ENCODE peak calls at places on chromosomes 7 and 10, in nine cellular contexts. One of them, this sample, is unnamed.

GRCh38 chr10:119367841-119368549 is 160.6 kb downstream of the GRK5 start:
- DNase-seq in GM12865: no peak
- DNase-seq in heart right ventricle: no peak
- DNase-seq in hepatocyte: no peak
- DNase-seq in HFF-Myc: no peak
- DNase-seq in pancreas: no peak
- DNase-seq in lower leg skin: no peak
- DNase-seq in OCI-LY7: no peak
- DNase-seq in stomach: no peak
- DNase-seq in this sample: no peak

GRCh38 chr7:113824117-113824823 is 94.5 kb downstream of the PPP1R3A start:
- DNase-seq in heart right ventricle: no peak
- DNase-seq in pancreas: no peak
- DNase-seq in OCI-LY7: no peak
- DNase-seq in hepatocyte: no peak
- DNase-seq in stomach: no peak
- DNase-seq in GM12865: no peak
- DNase-seq in lower leg skin: no peak
- DNase-seq in HFF-Myc: no peak
- DNase-seq in this sample: no peak

GRCh38 chr7:156777364-156778069 is 115.5 kb downstream of the LMBR1 start:
- DNase-seq in pancreas: no peak
- DNase-seq in GM12865: no peak
- DNase-seq in stomach: no peak
- DNase-seq in OCI-LY7: no peak
- DNase-seq in heart right ventricle: no peak
- DNase-seq in hepatocyte: no peak
- DNase-seq in lower leg skin: no peak
- DNase-seq in HFF-Myc: no peak
- DNase-seq in this sample: no peak

GRCh38 chr10:111944331-111944730 is 239.2 kb downstream of the GPAM start:
- DNase-seq in heart right ventricle: no peak
- DNase-seq in pancreas: no peak
- DNase-seq in OCI-LY7: no peak
- DNase-seq in lower leg skin: no peak
- DNase-seq in HFF-Myc: no peak
- DNase-seq in stomach: no peak
- DNase-seq in GM12865: no peak
- DNase-seq in hepatocyte: no peak
- DNase-seq in this sample: no peak

GRCh38 chr7:125195156-125195555 is 265.5 kb upstream of the POT1 start:
- DNase-seq in HFF-Myc: no peak
- DNase-seq in OCI-LY7: no peak
- DNase-seq in pancreas: no peak
- DNase-seq in GM12865: no peak
- DNase-seq in stomach: no peak
- DNase-seq in lower leg skin: no peak
- DNase-seq in hepatocyte: no peak
- DNase-seq in heart right ventricle: no peak
- DNase-seq in this sample: no peak

GRCh38 chr10:16116404-16117304 is 256.3 kb upstream of the MINDY3 start:
- DNase-seq in OCI-LY7: peak
- DNase-seq in GM12865: peak
- DNase-seq in HFF-Myc: no peak
- DNase-seq in stomach: no peak
- DNase-seq in lower leg skin: peak
- DNase-seq in pancreas: no peak
- DNase-seq in heart right ventricle: peak
- DNase-seq in hepatocyte: peak
- DNase-seq in this sample: no peak

GRCh38 chr7:16514271-16514670 is 12.4 kb upstream of the LRRC72 start:
- DNase-seq in pancreas: no peak
- DNase-seq in HFF-Myc: no peak
- DNase-seq in stomach: no peak
- DNase-seq in lower leg skin: no peak
- DNase-seq in hepatocyte: no peak
- DNase-seq in GM12865: no peak
- DNase-seq in heart right ventricle: no peak
- DNase-seq in OCI-LY7: no peak
- DNase-seq in this sample: no peak

GRCh38 chr10:72765051-72765450 is 73.1 kb downstream of the MCU start:
- DNase-seq in heart right ventricle: no peak
- DNase-seq in stomach: no peak
- DNase-seq in GM12865: no peak
- DNase-seq in HFF-Myc: no peak
- DNase-seq in lower leg skin: no peak
- DNase-seq in OCI-LY7: no peak
- DNase-seq in pancreas: no peak
- DNase-seq in hepatocyte: no peak
- DNase-seq in this sample: peak

GRCh38 chr7:98211221-98211675 is at the start of gene BHLHA15:
- DNase-seq in stomach: peak
- DNase-seq in heart right ventricle: no peak
- DNase-seq in lower leg skin: no peak
- DNase-seq in pancreas: peak
- DNase-seq in OCI-LY7: peak
- DNase-seq in GM12865: peak
- DNase-seq in hepatocyte: peak
- DNase-seq in HFF-Myc: no peak
- DNase-seq in this sample: no peak

GRCh38 chr7:23691320-23691719 is 11.3 kb downstream of the FAM221A start:
- DNase-seq in GM12865: no peak
- DNase-seq in OCI-LY7: no peak
- DNase-seq in heart right ventricle: no peak
- DNase-seq in hepatocyte: no peak
- DNase-seq in stomach: no peak
- DNase-seq in HFF-Myc: no peak
- DNase-seq in lower leg skin: no peak
- DNase-seq in pancreas: no peak
- DNase-seq in this sample: no peak

GRCh38 chr7:111029574-111030357 is 61.2 kb upstream of the LRRN3 start:
- DNase-seq in GM12865: peak
- DNase-seq in stomach: no peak
- DNase-seq in hepatocyte: peak
- DNase-seq in pancreas: no peak
- DNase-seq in heart right ventricle: peak
- DNase-seq in OCI-LY7: no peak
- DNase-seq in lower leg skin: no peak
- DNase-seq in HFF-Myc: peak
- DNase-seq in this sample: no peak

GRCh38 chr7:130491841-130492518 is at the start of gene MEST:
- DNase-seq in stomach: no peak
- DNase-seq in OCI-LY7: no peak
- DNase-seq in lower leg skin: no peak
- DNase-seq in GM12865: peak
- DNase-seq in hepatocyte: peak
- DNase-seq in pancreas: peak
- DNase-seq in HFF-Myc: no peak
- DNase-seq in heart right ventricle: peak
- DNase-seq in this sample: no peak

GRCh38 chr10:132396495-132397035 is 435 bp upstream of the PWWP2B start:
- DNase-seq in HFF-Myc: no peak
- DNase-seq in GM12865: peak
- DNase-seq in OCI-LY7: peak
- DNase-seq in lower leg skin: no peak
- DNase-seq in stomach: peak
- DNase-seq in pancreas: peak
- DNase-seq in hepatocyte: peak
- DNase-seq in heart right ventricle: peak
- DNase-seq in this sample: no peak

GRCh38 chr10:133141144-133141962 is 18.7 kb upstream of the KNDC1 start:
- DNase-seq in heart right ventricle: no peak
- DNase-seq in pancreas: no peak
- DNase-seq in GM12865: no peak
- DNase-seq in OCI-LY7: no peak
- DNase-seq in hepatocyte: no peak
- DNase-seq in lower leg skin: no peak
- DNase-seq in stomach: no peak
- DNase-seq in HFF-Myc: no peak
- DNase-seq in this sample: no peak

GRCh38 chr10:34292675-34293074 is 522.4 kb downstream of the PARD3 start:
- DNase-seq in stomach: no peak
- DNase-seq in GM12865: no peak
- DNase-seq in pancreas: no peak
- DNase-seq in HFF-Myc: no peak
- DNase-seq in OCI-LY7: no peak
- DNase-seq in lower leg skin: no peak
- DNase-seq in heart right ventricle: no peak
- DNase-seq in hepatocyte: no peak
- DNase-seq in this sample: no peak

GRCh38 chr7:25073451-25073850 is 51.6 kb downstream of the CYCS start:
- DNase-seq in pancreas: no peak
- DNase-seq in stomach: no peak
- DNase-seq in heart right ventricle: no peak
- DNase-seq in hepatocyte: peak
- DNase-seq in GM12865: no peak
- DNase-seq in lower leg skin: no peak
- DNase-seq in OCI-LY7: peak
- DNase-seq in HFF-Myc: no peak
- DNase-seq in this sample: peak

GRCh38 chr10:60892571-60892970 is 51.4 kb downstream of the RHOBTB1 start:
- DNase-seq in pancreas: no peak
- DNase-seq in heart right ventricle: no peak
- DNase-seq in GM12865: no peak
- DNase-seq in lower leg skin: no peak
- DNase-seq in stomach: no peak
- DNase-seq in HFF-Myc: no peak
- DNase-seq in hepatocyte: no peak
- DNase-seq in OCI-LY7: no peak
- DNase-seq in this sample: no peak

GRCh38 chr10:77637986-77638765 is 568 bp upstream of the KCNMA1 start:
- DNase-seq in lower leg skin: no peak
- DNase-seq in stomach: no peak
- DNase-seq in OCI-LY7: no peak
- DNase-seq in GM12865: no peak
- DNase-seq in heart right ventricle: no peak
- DNase-seq in HFF-Myc: no peak
- DNase-seq in pancreas: peak
- DNase-seq in hepatocyte: peak
- DNase-seq in this sample: no peak

DNA sequence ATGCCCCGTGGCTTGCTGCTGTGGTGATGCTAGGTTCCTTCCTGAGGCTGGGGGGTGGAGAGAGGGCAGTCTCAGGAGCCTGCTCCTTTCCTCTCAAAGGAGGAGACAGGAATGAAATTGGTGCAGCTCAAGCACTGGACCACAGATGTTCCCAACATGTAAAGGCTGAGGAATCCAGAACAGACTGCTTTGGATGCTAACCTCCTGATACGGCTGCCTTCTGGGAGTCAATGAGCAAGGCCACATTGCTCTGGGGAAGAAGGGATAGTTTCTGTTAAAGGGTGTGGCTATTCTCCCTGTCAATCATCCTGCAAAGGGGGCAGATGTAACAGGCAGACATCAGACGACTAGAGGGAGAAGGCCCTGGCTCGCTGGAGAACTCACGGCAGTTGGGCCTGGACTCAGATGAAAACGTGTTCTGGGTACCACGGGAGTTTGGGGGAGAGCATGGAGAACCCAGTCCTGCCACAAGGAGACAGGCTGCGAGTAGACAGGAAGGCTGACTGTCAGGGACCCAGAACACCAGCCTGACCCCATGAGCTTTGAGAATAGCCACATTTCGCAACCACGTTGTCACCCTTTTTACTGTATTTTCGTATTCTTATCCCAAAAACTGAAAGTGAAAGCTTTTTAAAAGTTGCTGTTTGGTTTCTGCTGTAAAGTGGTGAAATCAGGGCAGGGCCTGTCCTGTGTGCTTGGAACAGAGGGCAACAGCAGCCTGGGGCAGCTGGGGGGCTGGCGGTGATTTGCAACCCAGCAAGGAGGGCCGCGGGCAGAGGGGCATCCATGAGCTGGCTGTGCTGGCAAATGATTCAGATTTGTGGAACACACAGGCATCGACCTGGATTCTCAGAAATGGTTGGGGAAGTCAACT is 95.4 kb downstream of the MYOF start:
- DNase-seq in lower leg skin: peak
- DNase-seq in hepatocyte: no peak
- DNase-seq in pancreas: no peak
- DNase-seq in OCI-LY7: no peak
- DNase-seq in stomach: no peak
- DNase-seq in HFF-Myc: no peak
- DNase-seq in GM12865: peak
- DNase-seq in heart right ventricle: no peak
- DNase-seq in this sample: no peak
- TF ChIP-seq CTCF in lower leg skin: no peak
- TF ChIP-seq CTCF in hepatocyte: no peak
- TF ChIP-seq CTCF in pancreas: no peak
- TF ChIP-seq CTCF in OCI-LY7: no peak
- TF ChIP-seq CTCF in stomach: no peak
- TF ChIP-seq CTCF in HFF-Myc: no peak
- TF ChIP-seq CTCF in GM12865: no peak
- TF ChIP-seq CTCF in heart right ventricle: no peak
- TF ChIP-seq CTCF in this sample: peak

GRCh38 chr7:102321351-102322201 is 34.7 kb downstream of the SPDYE6 start:
- DNase-seq in OCI-LY7: no peak
- DNase-seq in pancreas: no peak
- DNase-seq in lower leg skin: no peak
- DNase-seq in HFF-Myc: no peak
- DNase-seq in heart right ventricle: no peak
- DNase-seq in stomach: no peak
- DNase-seq in hepatocyte: peak
- DNase-seq in GM12865: no peak
- DNase-seq in this sample: no peak
- TF ChIP-seq CTCF in OCI-LY7: no peak
- TF ChIP-seq CTCF in pancreas: no peak
- TF ChIP-seq CTCF in lower leg skin: no peak
- TF ChIP-seq CTCF in HFF-Myc: no peak
- TF ChIP-seq CTCF in heart right ventricle: no peak
- TF ChIP-seq CTCF in stomach: no peak
- TF ChIP-seq CTCF in hepatocyte: no peak
- TF ChIP-seq CTCF in GM12865: no peak
- TF ChIP-seq CTCF in this sample: no peak

DNA sequence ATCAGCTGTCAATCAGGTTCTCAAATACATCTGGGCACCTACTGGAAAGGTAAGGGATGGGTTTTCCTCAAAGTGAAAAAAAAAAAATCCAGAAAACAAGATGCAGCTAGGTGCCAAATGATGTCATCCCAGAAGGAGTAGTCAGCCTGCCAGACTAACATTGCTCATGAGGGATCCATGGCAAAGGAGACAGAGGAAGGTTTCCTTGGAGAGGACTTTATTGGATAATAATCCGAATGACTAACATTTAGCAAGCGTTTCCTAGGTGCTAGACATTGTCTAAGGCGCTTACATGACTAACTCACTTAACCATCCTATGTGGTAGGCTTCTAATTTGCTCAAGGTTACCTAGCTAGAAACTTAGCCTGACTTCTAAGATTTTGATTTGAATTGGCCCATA is 125.8 kb upstream of the CXCL12 start:
- DNase-seq in hepatocyte: no peak
- DNase-seq in pancreas: no peak
- DNase-seq in lower leg skin: no peak
- DNase-seq in OCI-LY7: no peak
- DNase-seq in heart right ventricle: no peak
- DNase-seq in stomach: no peak
- DNase-seq in GM12865: no peak
- DNase-seq in HFF-Myc: no peak
- DNase-seq in this sample: no peak
- TF ChIP-seq CTCF in hepatocyte: no peak
- TF ChIP-seq CTCF in pancreas: no peak
- TF ChIP-seq CTCF in lower leg skin: no peak
- TF ChIP-seq CTCF in OCI-LY7: no peak
- TF ChIP-seq CTCF in heart right ventricle: no peak
- TF ChIP-seq CTCF in stomach: no peak
- TF ChIP-seq CTCF in GM12865: no peak
- TF ChIP-seq CTCF in HFF-Myc: no peak
- TF ChIP-seq CTCF in this sample: no peak

GRCh38 chr7:13117103-13117502 is 429.7 kb downstream of the ARL4A start:
- DNase-seq in lower leg skin: no peak
- DNase-seq in stomach: no peak
- DNase-seq in hepatocyte: no peak
- DNase-seq in heart right ventricle: no peak
- DNase-seq in pancreas: no peak
- DNase-seq in OCI-LY7: no peak
- DNase-seq in HFF-Myc: no peak
- DNase-seq in GM12865: no peak
- DNase-seq in this sample: no peak
- TF ChIP-seq CTCF in lower leg skin: no peak
- TF ChIP-seq CTCF in stomach: no peak
- TF ChIP-seq CTCF in hepatocyte: peak
- TF ChIP-seq CTCF in heart right ventricle: peak
- TF ChIP-seq CTCF in pancreas: no peak
- TF ChIP-seq CTCF in OCI-LY7: peak
- TF ChIP-seq CTCF in HFF-Myc: no peak
- TF ChIP-seq CTCF in GM12865: no peak
- TF ChIP-seq CTCF in this sample: peak

This sample was measured in BJ.